ENCODE peak calls at places on chromosome 9, in six cellular contexts. I is Panc1, Q is brain microvascular endothelial cell, R is upper lobe of left lung, T is stomach, H is cardiac muscle cell. L is an unnamed sample.

GRCh38 chr9:18707078-18707477 is 233.1 kb downstream of the ADAMTSL1 start:
- DNase-seq in I (no peak), Q (no peak), R (no peak), T (no peak), H (peak; percentile 55), L (peak; percentile 27)

GRCh38 chr9:613771-614347 is 227.6 kb upstream of the DMRT1 start:
- DNase-seq in I (peak; percentile 4), Q (peak; percentile 89), R (no peak), T (peak; percentile 75), H (peak; percentile 90), L (peak; percentile 89)

GRCh38 chr9:128159073-128159783 is 837 bp upstream of the BBLN start:
- DNase-seq in I (no peak), Q (no peak), R (no peak), T (no peak), H (no peak), L (no peak)

GRCh38 chr9:23563497-23563896 is 262.5 kb downstream of the ELAVL2 start:
- DNase-seq in I (no peak), Q (no peak), R (no peak), T (no peak), H (no peak), L (no peak)

GRCh38 chr9:13078164-13078563 is 201.3 kb downstream of the MPDZ start:
- DNase-seq in I (no peak), Q (no peak), R (no peak), T (no peak), H (peak; percentile 21), L (no peak)

GRCh38 chr9:121646992-121647391 is 4.4 kb upstream of the DAB2IP start:
- DNase-seq in I (no peak), Q (no peak), R (no peak), T (no peak), H (no peak), L (no peak)

GRCh38 chr9:38331141-38331540 is 61.4 kb upstream of the ALDH1B1 start:
- DNase-seq in I (no peak), Q (no peak), R (no peak), T (no peak), H (no peak), L (no peak)

GRCh38 chr9:16031486-16031885 is 478.6 kb downstream of the CCDC171 start:
- DNase-seq in I (no peak), Q (no peak), R (no peak), T (no peak), H (no peak), L (no peak)

GRCh38 chr9:108724669-108725068 is 131.1 kb downstream of the ACTL7B start:
- DNase-seq in I (no peak), Q (no peak), R (no peak), T (no peak), H (peak; percentile 18), L (no peak)

GRCh38 chr9:127386981-127387380 is 10.0 kb upstream of the SLC2A8 start:
- DNase-seq in I (no peak), Q (no peak), R (no peak), T (no peak), H (no peak), L (no peak)

GRCh38 chr9:20315672-20316071 is 306.6 kb downstream of the MLLT3 start:
- DNase-seq in I (no peak), Q (peak; percentile 77), R (no peak), T (no peak), H (peak; percentile 63), L (peak; percentile 64)

DNA sequence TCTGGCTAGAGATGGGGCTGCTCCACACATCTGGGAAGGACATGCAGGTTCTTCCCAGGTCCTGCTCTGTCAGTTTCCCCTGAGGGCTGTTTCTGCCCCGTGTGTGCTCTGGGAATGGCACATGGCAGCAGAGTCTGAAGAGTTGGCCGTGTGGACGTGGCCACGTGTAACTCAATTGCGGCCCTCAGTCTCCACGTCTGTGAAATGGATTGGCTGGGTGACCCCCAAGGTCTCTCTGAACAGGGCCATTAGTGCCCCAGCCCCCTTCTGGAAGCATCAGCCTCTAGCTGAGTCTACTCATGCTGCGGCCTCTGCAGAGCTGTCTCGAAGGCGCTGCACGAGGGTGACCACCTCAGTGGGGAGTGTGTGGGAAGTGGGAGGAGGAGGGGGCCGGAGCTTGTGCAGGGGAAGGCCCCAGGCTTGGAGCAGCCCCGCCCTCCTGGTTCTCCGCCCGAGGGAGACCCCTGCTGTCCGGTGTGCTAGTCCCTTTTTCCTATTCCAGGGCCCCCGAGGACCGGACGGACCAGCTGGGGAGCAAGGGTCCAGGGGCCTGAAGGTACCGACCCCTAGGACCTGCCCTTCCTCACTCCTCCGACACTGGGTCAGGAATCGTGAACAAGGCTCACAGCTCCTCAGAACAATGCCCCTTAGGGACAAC is 58.9 kb upstream of the ORM1 start:
- DNase-seq in I (no peak), Q (no peak), R (no peak), T (no peak), H (no peak), L (no peak)
- TF ChIP-seq CTCF in I (no peak), Q (peak; percentile 29), R (no peak), T (no peak), H (peak; percentile 32), L (peak; percentile 43)

GRCh38 chr9:134456740-134457315 is 130.6 kb downstream of the RXRA start:
- DNase-seq in I (no peak), Q (no peak), R (no peak), T (no peak), H (no peak), L (no peak)
- H3K4me3 ChIP-seq in I (no peak overlapping the region), Q (no peak overlapping the region), R (peak overlapping the region; percentile 52), T (peak overlapping the region; percentile 39), H (no peak overlapping the region), L (no peak overlapping the region)

DNA sequence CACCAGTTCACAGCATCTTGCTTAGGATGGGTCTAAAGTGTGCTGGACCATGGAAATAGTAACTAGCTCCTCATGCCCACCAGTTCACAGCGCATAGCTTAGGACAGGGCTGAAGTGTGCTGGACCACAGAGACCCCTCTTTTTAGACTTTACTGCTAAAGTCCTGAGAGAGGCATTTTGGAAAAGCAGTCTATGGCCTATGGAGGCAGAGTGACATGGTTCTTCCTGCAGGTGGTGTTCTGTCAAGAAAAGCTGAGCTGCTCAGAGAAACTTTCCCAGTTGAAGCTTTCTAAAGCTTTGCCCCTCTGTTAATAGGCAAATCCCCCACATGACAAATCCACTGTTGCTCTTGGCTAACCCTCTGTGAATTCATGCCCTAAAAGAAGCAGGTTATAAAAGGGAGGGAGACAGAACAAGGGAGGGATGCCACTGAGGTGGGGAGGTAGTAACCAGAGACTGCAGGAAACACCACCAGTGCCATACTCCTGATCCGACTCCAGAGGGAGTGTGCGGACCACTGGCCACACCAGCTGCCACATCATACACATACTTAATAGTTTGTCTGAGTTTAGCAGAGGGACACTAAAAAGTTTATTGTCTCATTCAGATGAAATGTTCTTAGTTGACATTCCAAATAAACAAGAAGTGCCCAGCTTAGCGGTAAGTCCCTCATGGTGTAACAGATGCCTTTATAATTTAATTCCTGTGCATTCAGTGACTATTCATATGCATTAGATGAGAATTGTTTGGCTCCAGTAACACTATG is 236.1 kb upstream of the NFIL3 start:
- DNase-seq in I (no peak), Q (peak; percentile 37), R (no peak), T (no peak), H (peak; percentile 44), L (peak; percentile 41)
- TF ChIP-seq CTCF in I (peak; percentile 75), Q (peak; percentile 85), R (no peak), T (no peak), H (peak; percentile 54), L (peak; percentile 74)

GRCh38 chr9:70403618-70404025 is 10.8 kb downstream of the KLF9 start:
- DNase-seq in I (no peak), Q (no peak), R (no peak), T (no peak), H (peak; percentile 36), L (no peak)
- H3K4me3 ChIP-seq in I (no peak overlapping the region), Q (no peak overlapping the region), R (no peak overlapping the region), T (no peak overlapping the region), H (no peak overlapping the region), L (no peak overlapping the region)

DNA sequence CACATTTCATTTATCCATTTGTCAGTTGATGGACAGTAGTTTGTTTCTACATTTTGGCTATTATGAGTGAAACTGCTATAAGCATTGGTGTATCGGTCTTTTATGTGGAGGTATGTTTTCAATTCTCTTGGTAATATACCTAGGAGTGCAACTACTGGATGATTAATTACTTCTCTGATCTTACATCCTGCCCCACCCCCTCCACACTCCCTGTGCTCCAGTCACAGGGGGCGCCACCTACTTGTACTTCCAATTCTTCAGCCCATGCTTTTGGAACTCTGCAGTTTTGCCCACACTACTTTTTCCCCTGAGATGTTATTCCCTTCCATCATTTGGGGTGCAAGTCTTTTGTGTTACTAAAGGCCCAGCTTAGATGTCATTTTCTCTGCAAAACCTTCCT is 42.0 kb downstream of the SEC61B start:
- DNase-seq in I (no peak), Q (no peak), R (no peak), T (no peak), H (peak; percentile 34), L (peak; percentile 11)
- TF ChIP-seq CTCF in I (peak; percentile 24), Q (peak; percentile 68), R (no peak), T (no peak), H (peak; percentile 39), L (peak; percentile 40)

DNA sequence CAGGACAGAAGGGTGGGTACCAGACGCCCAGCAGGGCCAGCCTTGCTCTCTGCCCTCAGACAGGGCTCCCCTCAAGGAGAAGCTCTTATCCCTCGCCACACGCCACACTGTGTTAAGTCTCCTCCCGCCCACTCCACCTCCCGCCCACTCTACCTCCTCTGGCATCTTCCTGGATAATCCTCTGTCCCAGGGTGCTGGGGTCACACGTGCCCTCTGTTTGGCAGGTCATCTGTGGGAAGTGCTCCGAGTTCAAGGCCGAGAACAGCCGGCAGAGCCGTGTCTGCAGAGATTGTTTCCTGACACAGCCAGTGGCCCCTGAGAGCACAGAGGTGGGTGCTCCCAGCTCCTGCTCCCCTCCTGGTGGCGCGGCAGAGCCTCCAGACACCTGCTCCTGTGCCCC is 26.0 kb upstream of the SUSD3 start:
- DNase-seq in I (no peak), Q (no peak), R (no peak), T (no peak), H (no peak), L (no peak)
- H3K4me3 ChIP-seq in I (no peak overlapping the region), Q (no peak overlapping the region), R (no peak overlapping the region), T (no peak overlapping the region), H (no peak overlapping the region), L (no peak overlapping the region)

DNA sequence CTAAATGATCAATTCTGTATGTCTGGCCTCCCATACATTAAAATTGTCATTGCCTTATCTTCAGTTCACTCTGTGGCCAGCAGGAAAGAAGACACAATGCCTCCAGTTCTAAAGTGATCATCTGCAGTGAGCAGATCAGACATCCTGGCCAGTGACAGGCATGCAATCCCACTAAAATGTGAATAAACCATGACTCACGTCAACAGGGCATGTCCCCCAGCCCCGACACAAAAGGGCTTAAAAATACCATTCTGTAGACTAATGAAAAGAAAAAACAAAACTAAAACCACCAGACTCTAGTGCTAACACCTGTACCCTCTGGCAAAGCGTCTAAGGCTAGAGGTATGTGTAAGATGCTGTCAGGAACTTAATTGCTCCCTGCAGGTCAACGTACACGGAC is 38.5 kb downstream of the DDX31 start:
- DNase-seq in I (no peak), Q (peak; percentile 80), R (no peak), T (no peak), H (no peak), L (peak; percentile 31)
- TF ChIP-seq CTCF in I (no peak), Q (peak; percentile 52), R (no peak), T (no peak), H (no peak), L (no peak)

L was measured in fibroblast of villous mesenchyme.